ENCODE peak calls at places on chromosomes 7 and 10, in four cellular contexts. One of them, this sample, is unnamed.

GRCh38 chr10:88848499-88848898 is 3.1 kb downstream of the ANKRD22 start:
- DNase-seq in K562: no peak
- DNase-seq in HepG2: no peak
- DNase-seq in GM12878: no peak
- DNase-seq in this sample: peak; percentile 87

GRCh38 chr7:70379210-70379609 is 752.7 kb upstream of the GALNT17 start:
- DNase-seq in K562: no peak
- DNase-seq in HepG2: no peak
- DNase-seq in GM12878: no peak
- DNase-seq in this sample: no peak

GRCh38 chr10:5948999-5949759 is 28.2 kb downstream of the IL15RA start:
- DNase-seq in K562: peak; percentile 65
- DNase-seq in HepG2: peak; percentile 46
- DNase-seq in GM12878: no peak
- DNase-seq in this sample: peak; percentile 71

GRCh38 chr7:152959610-152960009 is 200.1 kb downstream of the ACTR3B start:
- DNase-seq in K562: no peak
- DNase-seq in GM12878: no peak
- DNase-seq in HepG2: no peak
- DNase-seq in this sample: no peak

GRCh38 chr7:140983802-140984201 is 30.9 kb downstream of the MRPS33 start:
- DNase-seq in K562: peak; percentile 52
- DNase-seq in HepG2: no peak
- DNase-seq in GM12878: no peak
- DNase-seq in this sample: peak; percentile 12

GRCh38 chr10:103416436-103417147 is 20.2 kb downstream of the PDCD11 start:
- DNase-seq in HepG2: peak; percentile 50
- DNase-seq in GM12878: peak; percentile 27
- DNase-seq in K562: peak; percentile 33
- DNase-seq in this sample: peak; percentile 65

GRCh38 chr10:68665841-68666240 is 55.2 kb upstream of the CCAR1 start:
- DNase-seq in HepG2: no peak
- DNase-seq in K562: no peak
- DNase-seq in GM12878: no peak
- DNase-seq in this sample: peak; percentile 56

GRCh38 chr10:17749890-17750289 is 2.1 kb upstream of the TMEM236 start:
- DNase-seq in GM12878: no peak
- DNase-seq in K562: no peak
- DNase-seq in HepG2: no peak
- DNase-seq in this sample: no peak

GRCh38 chr10:77516575-77516974 is 121.0 kb downstream of the KCNMA1 start:
- DNase-seq in HepG2: no peak
- DNase-seq in K562: no peak
- DNase-seq in GM12878: no peak
- DNase-seq in this sample: no peak

GRCh38 chr10:31134303-31134928 is 102.8 kb upstream of the ZNF438 start:
- DNase-seq in K562: no peak
- DNase-seq in GM12878: peak; percentile 11
- DNase-seq in HepG2: peak; percentile 7
- DNase-seq in this sample: peak; percentile 92

GRCh38 chr10:112952282-112952991 is 2.4 kb downstream of the TCF7L2 start:
- DNase-seq in GM12878: no peak
- DNase-seq in K562: no peak
- DNase-seq in HepG2: no peak
- DNase-seq in this sample: peak; percentile 38

GRCh38 chr7:47552631-47553030 is 29.3 kb downstream of the TNS3 start:
- DNase-seq in HepG2: no peak
- DNase-seq in GM12878: peak; percentile 42
- DNase-seq in K562: no peak
- DNase-seq in this sample: peak; percentile 72

GRCh38 chr7:80449841-80450240 is 62.0 kb downstream of the GNAT3 start:
- DNase-seq in GM12878: no peak
- DNase-seq in K562: no peak
- DNase-seq in HepG2: peak; percentile 61
- DNase-seq in this sample: no peak

GRCh38 chr7:70710011-70710480 is 421.9 kb upstream of the GALNT17 start:
- DNase-seq in HepG2: no peak
- DNase-seq in K562: no peak
- DNase-seq in GM12878: peak; percentile 73
- DNase-seq in this sample: peak; percentile 76

GRCh38 chr10:102744374-102745051 is 765 bp downstream of the WBP1L start:
- DNase-seq in K562: no peak
- DNase-seq in HepG2: no peak
- DNase-seq in GM12878: no peak
- DNase-seq in this sample: peak; percentile 16

GRCh38 chr7:155738652-155739537 is 73.4 kb downstream of the SHH start:
- DNase-seq in K562: no peak
- DNase-seq in HepG2: peak; percentile 74
- DNase-seq in GM12878: peak; percentile 56
- DNase-seq in this sample: peak; percentile 76

GRCh38 chr10:100345570-100346330 is 1.3 kb upstream of the SCD start:
- DNase-seq in HepG2: peak; percentile 58
- DNase-seq in K562: no peak
- DNase-seq in GM12878: no peak
- DNase-seq in this sample: peak; percentile 74

GRCh38 chr7:33841658-33842057 is 63.7 kb upstream of the BMPER start:
- DNase-seq in K562: no peak
- DNase-seq in HepG2: no peak
- DNase-seq in GM12878: no peak
- DNase-seq in this sample: peak; percentile 25

GRCh38 chr10:5775705-5776104 is 37.5 kb downstream of the GDI2 start:
- DNase-seq in K562: no peak
- DNase-seq in GM12878: no peak
- DNase-seq in HepG2: no peak
- DNase-seq in this sample: no peak

GRCh38 chr7:99095698-99096097 is 48.2 kb downstream of the SMURF1 start:
- DNase-seq in GM12878: no peak
- DNase-seq in HepG2: no peak
- DNase-seq in K562: no peak
- DNase-seq in this sample: peak; percentile 16

GRCh38 chr10:103086261-103086660 is 106.8 kb downstream of the NT5C2 start:
- DNase-seq in K562: no peak
- DNase-seq in GM12878: no peak
- DNase-seq in HepG2: no peak
- DNase-seq in this sample: peak; percentile 65

GRCh38 chr10:131231965-131232541 is 79.5 kb downstream of the TCERG1L start:
- DNase-seq in GM12878: no peak
- DNase-seq in HepG2: no peak
- DNase-seq in K562: no peak
- DNase-seq in this sample: no peak

GRCh38 chr7:134431805-134432204 is 27.1 kb downstream of the AKR1B1 start:
- DNase-seq in HepG2: peak; percentile 15
- DNase-seq in GM12878: no peak
- DNase-seq in K562: no peak
- DNase-seq in this sample: no peak

GRCh38 chr10:29555091-29555745 is 79.6 kb downstream of the SVIL start:
- DNase-seq in K562: no peak
- DNase-seq in HepG2: no peak
- DNase-seq in GM12878: no peak
- DNase-seq in this sample: peak; percentile 9

GRCh38 chr10:103931603-103932002 is 13.6 kb upstream of the STN1 start:
- DNase-seq in K562: no peak
- DNase-seq in GM12878: no peak
- DNase-seq in HepG2: no peak
- DNase-seq in this sample: no peak

GRCh38 chr10:48444861-48445841 is 138.7 kb downstream of the MAPK8 start:
- DNase-seq in GM12878: no peak
- DNase-seq in K562: no peak
- DNase-seq in HepG2: peak; percentile 27
- DNase-seq in this sample: no peak

GRCh38 chr10:122352817-122353525 is 21.5 kb upstream of the PLEKHA1 start:
- DNase-seq in K562: no peak
- DNase-seq in HepG2: peak; percentile 73
- DNase-seq in GM12878: no peak
- DNase-seq in this sample: no peak
- TF ChIP-seq BHLHE40 in K562: no peak
- TF ChIP-seq BHLHE40 in HepG2: no peak
- TF ChIP-seq BHLHE40 in GM12878: no peak
- TF ChIP-seq BHLHE40 in this sample: no peak

DNA sequence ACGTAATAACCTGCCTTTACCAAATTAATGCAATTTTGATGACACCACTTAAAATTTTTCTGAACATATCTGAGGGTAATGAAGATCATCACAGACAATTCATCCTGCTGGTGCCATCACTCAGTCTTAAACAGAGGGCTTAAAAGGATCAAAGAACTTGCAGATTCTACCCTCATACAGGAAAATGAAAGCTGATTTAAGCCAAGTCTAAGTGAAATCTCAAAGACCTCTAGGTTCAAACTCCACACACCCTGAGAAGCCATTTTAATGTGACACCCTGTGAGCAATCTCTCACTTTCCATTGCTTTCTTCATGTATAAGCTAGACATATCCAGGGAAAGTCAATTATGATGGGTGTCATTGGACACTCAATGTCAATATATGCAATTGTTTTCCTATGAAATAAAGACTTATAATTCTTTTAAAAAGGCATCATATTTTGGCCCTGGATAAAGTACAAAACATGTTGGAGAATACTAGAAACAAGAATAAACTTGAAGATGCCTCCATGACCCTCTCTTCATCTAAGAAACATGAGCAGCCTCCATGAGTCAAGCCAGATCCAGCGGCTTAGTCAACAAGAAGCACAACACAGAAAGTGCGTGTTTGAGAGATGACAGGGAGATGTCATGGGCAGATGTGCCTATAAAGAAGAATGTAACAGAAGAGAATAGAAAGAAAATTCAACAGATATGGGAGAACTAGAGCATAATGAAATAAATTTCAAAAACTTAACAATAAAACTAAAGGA is 291.9 kb downstream of the PARD3 start:
- DNase-seq in HepG2: no peak
- DNase-seq in K562: no peak
- DNase-seq in GM12878: no peak
- DNase-seq in this sample: peak; percentile 52
- H2AFZ ChIP-seq in HepG2: no peak overlapping the region
- H2AFZ ChIP-seq in K562: no peak overlapping the region
- H2AFZ ChIP-seq in GM12878: peak overlapping the region; percentile 10
- H2AFZ ChIP-seq in this sample: no peak overlapping the region

DNA sequence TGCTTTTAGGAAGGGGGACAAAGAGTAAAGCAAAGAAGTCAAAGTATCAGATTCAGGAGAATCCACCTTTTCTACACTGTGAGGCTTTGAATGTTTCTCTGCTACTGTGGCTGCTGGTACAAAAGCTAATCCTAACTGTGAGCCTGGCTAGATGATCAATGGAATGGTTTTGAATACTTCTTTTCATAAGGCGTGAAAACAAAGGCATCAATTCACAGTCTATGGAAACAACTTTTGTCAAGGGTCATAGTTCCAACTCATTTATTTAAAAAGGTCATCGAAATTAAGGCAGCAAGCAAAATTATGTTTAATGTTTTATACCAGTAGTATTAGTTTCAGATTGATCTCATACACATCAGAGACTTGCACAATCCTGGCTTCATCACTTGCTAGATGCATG is 118.1 kb downstream of the CTTNBP2 start:
- DNase-seq in K562: no peak
- DNase-seq in GM12878: no peak
- DNase-seq in HepG2: no peak
- DNase-seq in this sample: no peak
- TF ChIP-seq BHLHE40 in K562: no peak
- TF ChIP-seq BHLHE40 in GM12878: no peak
- TF ChIP-seq BHLHE40 in HepG2: no peak
- TF ChIP-seq BHLHE40 in this sample: no peak

GRCh38 chr7:157312941-157313340 is 23.9 kb upstream of the DNAJB6 start:
- DNase-seq in HepG2: no peak
- DNase-seq in GM12878: no peak
- DNase-seq in K562: no peak
- DNase-seq in this sample: no peak

GRCh38 chr7:157320607-157320979 is 16.2 kb upstream of the DNAJB6 start:
- DNase-seq in HepG2: no peak
- DNase-seq in GM12878: no peak
- DNase-seq in K562: no peak
- DNase-seq in this sample: peak; percentile 54

GRCh38 chr7:157313645-157314044 is 23.2 kb upstream of the DNAJB6 start:
- DNase-seq in K562: no peak
- DNase-seq in HepG2: no peak
- DNase-seq in GM12878: no peak
- DNase-seq in this sample: no peak

GRCh38 chr7:157318015-157318706 is 18.6 kb upstream of the DNAJB6 start:
- DNase-seq in HepG2: no peak
- DNase-seq in K562: no peak
- DNase-seq in GM12878: no peak
- DNase-seq in this sample: peak; percentile 71
- H2AFZ ChIP-seq in HepG2: peak overlapping the region; percentile 91
- H2AFZ ChIP-seq in K562: peak overlapping the region; percentile 90
- H2AFZ ChIP-seq in GM12878: peak overlapping the region; percentile 70
- H2AFZ ChIP-seq in this sample: peak overlapping the region; percentile 82

DNA sequence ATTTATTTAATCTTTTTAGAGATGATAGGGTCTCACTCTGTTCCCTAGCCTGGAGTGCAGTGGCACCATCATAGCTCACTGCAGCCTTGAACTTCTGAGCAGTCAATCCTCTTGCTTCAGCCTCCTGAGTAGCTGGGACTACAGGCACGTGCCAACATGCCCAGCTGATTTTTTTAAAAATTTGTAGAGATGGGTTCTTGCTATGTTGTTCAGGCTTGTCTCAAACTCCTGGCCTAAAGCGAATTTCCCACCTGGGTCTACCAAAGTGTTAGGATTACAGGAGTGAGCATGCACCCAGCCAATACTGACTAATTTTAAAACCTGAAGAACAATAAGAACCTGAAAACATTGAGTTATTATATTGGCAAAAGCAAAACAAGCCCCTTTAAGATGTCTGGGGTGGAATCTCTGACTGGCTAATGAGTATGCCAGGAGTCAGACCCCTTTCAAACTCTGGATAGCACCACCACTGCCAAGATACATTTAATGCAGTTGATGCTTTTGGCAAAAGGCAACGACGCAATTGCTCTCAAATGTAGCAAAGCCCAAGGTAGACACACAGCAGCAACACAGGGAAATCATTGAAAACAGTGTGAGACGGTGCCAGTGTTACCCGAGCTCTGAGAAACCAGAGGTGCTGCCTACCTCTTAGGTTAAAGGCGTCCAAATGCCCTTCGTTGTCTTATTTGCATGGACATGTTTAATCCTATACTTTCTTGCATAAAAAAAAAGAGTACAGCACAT is 40.7 kb upstream of the TOMM7 start:
- DNase-seq in K562: no peak
- DNase-seq in GM12878: no peak
- DNase-seq in HepG2: no peak
- DNase-seq in this sample: no peak
- TF ChIP-seq BHLHE40 in K562: no peak
- TF ChIP-seq BHLHE40 in GM12878: no peak
- TF ChIP-seq BHLHE40 in HepG2: no peak
- TF ChIP-seq BHLHE40 in this sample: no peak

DNA sequence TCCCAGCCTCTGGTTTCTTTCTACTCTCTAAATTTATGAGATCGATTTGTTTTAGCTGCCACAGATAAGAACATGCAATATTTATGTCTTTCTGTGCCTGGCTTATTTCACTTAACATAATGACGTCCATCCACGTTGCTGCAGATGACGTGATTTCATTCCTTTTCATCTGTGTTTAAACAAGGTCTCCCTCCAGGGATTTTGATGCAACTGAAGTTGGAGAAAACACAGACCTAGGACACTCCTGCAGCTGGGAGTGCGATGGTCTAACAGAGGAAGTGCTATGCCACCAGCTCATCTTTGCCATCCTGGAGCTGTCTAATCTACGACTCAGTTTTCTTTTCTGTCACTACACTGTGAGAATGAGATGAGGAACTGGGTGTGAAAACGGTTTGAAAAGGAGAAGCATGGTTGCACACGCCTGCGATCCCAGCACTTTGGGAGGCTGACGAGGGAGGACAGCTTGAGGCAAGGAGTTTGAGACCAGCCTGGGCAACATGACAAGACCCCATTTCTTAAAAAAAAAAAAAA is 1.5 kb upstream of the KCTD7 start:
- DNase-seq in HepG2: no peak
- DNase-seq in K562: no peak
- DNase-seq in GM12878: no peak
- DNase-seq in this sample: peak; percentile 89
- H2AFZ ChIP-seq in HepG2: peak overlapping the region; percentile 83
- H2AFZ ChIP-seq in K562: peak overlapping the region; percentile 79
- H2AFZ ChIP-seq in GM12878: peak overlapping the region; percentile 72
- H2AFZ ChIP-seq in this sample: peak overlapping the region; percentile 67

This sample was measured in IMR-90.